ENCODE peak calls at places on chromosomes 3 and 15, in nine cellular contexts. One of them, this sample, is unnamed.

GRCh38 chr3:139332092-139332491 is 11.7 kb upstream of the MRPS22 start:
- DNase-seq in suprapubic skin: no peak
- DNase-seq in left lung: no peak
- DNase-seq in HCT116: no peak
- DNase-seq in OCI-LY7: no peak
- DNase-seq in mesenchymal stem cell: no peak
- DNase-seq in substantia nigra: no peak
- DNase-seq in thoracic aorta: no peak
- DNase-seq in stomach: no peak
- DNase-seq in this sample: no peak

GRCh38 chr3:113223831-113224240 is 12.5 kb downstream of the BOC start:
- DNase-seq in suprapubic skin: no peak
- DNase-seq in left lung: no peak
- DNase-seq in HCT116: no peak
- DNase-seq in OCI-LY7: no peak
- DNase-seq in mesenchymal stem cell: no peak
- DNase-seq in substantia nigra: no peak
- DNase-seq in thoracic aorta: no peak
- DNase-seq in stomach: no peak
- DNase-seq in this sample: no peak

GRCh38 chr15:82852906-82853635 is 43.6 kb downstream of the WHAMM start:
- DNase-seq in suprapubic skin: no peak
- DNase-seq in left lung: no peak
- DNase-seq in HCT116: no peak
- DNase-seq in OCI-LY7: no peak
- DNase-seq in mesenchymal stem cell: no peak
- DNase-seq in substantia nigra: no peak
- DNase-seq in thoracic aorta: no peak
- DNase-seq in stomach: peak
- DNase-seq in this sample: no peak

GRCh38 chr3:122977645-122978466 is 49.7 kb downstream of the SEMA5B start:
- DNase-seq in suprapubic skin: no peak
- DNase-seq in left lung: peak
- DNase-seq in HCT116: no peak
- DNase-seq in OCI-LY7: no peak
- DNase-seq in mesenchymal stem cell: peak
- DNase-seq in substantia nigra: no peak
- DNase-seq in thoracic aorta: peak
- DNase-seq in stomach: no peak
- DNase-seq in this sample: no peak

GRCh38 chr15:88542342-88542733 is 4.1 kb downstream of the DET1 start:
- DNase-seq in suprapubic skin: no peak
- DNase-seq in left lung: no peak
- DNase-seq in HCT116: no peak
- DNase-seq in OCI-LY7: no peak
- DNase-seq in mesenchymal stem cell: peak
- DNase-seq in substantia nigra: no peak
- DNase-seq in thoracic aorta: no peak
- DNase-seq in stomach: no peak
- DNase-seq in this sample: no peak

GRCh38 chr3:37149246-37149645 is 25.1 kb downstream of the LRRFIP2 start:
- DNase-seq in suprapubic skin: no peak
- DNase-seq in left lung: peak
- DNase-seq in HCT116: no peak
- DNase-seq in OCI-LY7: no peak
- DNase-seq in mesenchymal stem cell: no peak
- DNase-seq in substantia nigra: no peak
- DNase-seq in thoracic aorta: no peak
- DNase-seq in stomach: no peak
- DNase-seq in this sample: no peak

GRCh38 chr3:138089091-138089490 is 26.3 kb downstream of the DZIP1L start:
- DNase-seq in suprapubic skin: no peak
- DNase-seq in left lung: no peak
- DNase-seq in HCT116: no peak
- DNase-seq in OCI-LY7: no peak
- DNase-seq in mesenchymal stem cell: no peak
- DNase-seq in substantia nigra: no peak
- DNase-seq in thoracic aorta: no peak
- DNase-seq in stomach: no peak
- DNase-seq in this sample: peak

GRCh38 chr3:1082024-1082633 is 10.7 kb upstream of the CNTN6 start:
- DNase-seq in suprapubic skin: no peak
- DNase-seq in left lung: no peak
- DNase-seq in HCT116: no peak
- DNase-seq in OCI-LY7: peak
- DNase-seq in mesenchymal stem cell: peak
- DNase-seq in substantia nigra: peak
- DNase-seq in thoracic aorta: no peak
- DNase-seq in stomach: peak
- DNase-seq in this sample: no peak

GRCh38 chr15:87604857-87605446 is 651.6 kb downstream of the NTRK3 start:
- DNase-seq in suprapubic skin: no peak
- DNase-seq in left lung: no peak
- DNase-seq in HCT116: no peak
- DNase-seq in OCI-LY7: peak
- DNase-seq in mesenchymal stem cell: no peak
- DNase-seq in substantia nigra: no peak
- DNase-seq in thoracic aorta: no peak
- DNase-seq in stomach: no peak
- DNase-seq in this sample: no peak

GRCh38 chr3:134370611-134371451 is 3.4 kb downstream of the AMOTL2 start:
- DNase-seq in suprapubic skin: no peak
- DNase-seq in left lung: no peak
- DNase-seq in HCT116: no peak
- DNase-seq in OCI-LY7: no peak
- DNase-seq in mesenchymal stem cell: no peak
- DNase-seq in substantia nigra: no peak
- DNase-seq in thoracic aorta: no peak
- DNase-seq in stomach: no peak
- DNase-seq in this sample: no peak

GRCh38 chr3:19256313-19256712 is 108.0 kb downstream of the KCNH8 start:
- DNase-seq in suprapubic skin: no peak
- DNase-seq in left lung: no peak
- DNase-seq in HCT116: no peak
- DNase-seq in OCI-LY7: no peak
- DNase-seq in mesenchymal stem cell: no peak
- DNase-seq in substantia nigra: no peak
- DNase-seq in thoracic aorta: no peak
- DNase-seq in stomach: no peak
- DNase-seq in this sample: no peak

GRCh38 chr15:80557441-80558234 is 137.5 kb upstream of the ABHD17C start:
- DNase-seq in suprapubic skin: no peak
- DNase-seq in left lung: no peak
- DNase-seq in HCT116: no peak
- DNase-seq in OCI-LY7: no peak
- DNase-seq in mesenchymal stem cell: no peak
- DNase-seq in substantia nigra: no peak
- DNase-seq in thoracic aorta: no peak
- DNase-seq in stomach: no peak
- DNase-seq in this sample: no peak

GRCh38 chr3:106124818-106125217 is 256.0 kb upstream of the CBLB start:
- DNase-seq in suprapubic skin: no peak
- DNase-seq in left lung: no peak
- DNase-seq in HCT116: no peak
- DNase-seq in OCI-LY7: no peak
- DNase-seq in mesenchymal stem cell: no peak
- DNase-seq in substantia nigra: no peak
- DNase-seq in thoracic aorta: no peak
- DNase-seq in stomach: no peak
- DNase-seq in this sample: no peak

DNA sequence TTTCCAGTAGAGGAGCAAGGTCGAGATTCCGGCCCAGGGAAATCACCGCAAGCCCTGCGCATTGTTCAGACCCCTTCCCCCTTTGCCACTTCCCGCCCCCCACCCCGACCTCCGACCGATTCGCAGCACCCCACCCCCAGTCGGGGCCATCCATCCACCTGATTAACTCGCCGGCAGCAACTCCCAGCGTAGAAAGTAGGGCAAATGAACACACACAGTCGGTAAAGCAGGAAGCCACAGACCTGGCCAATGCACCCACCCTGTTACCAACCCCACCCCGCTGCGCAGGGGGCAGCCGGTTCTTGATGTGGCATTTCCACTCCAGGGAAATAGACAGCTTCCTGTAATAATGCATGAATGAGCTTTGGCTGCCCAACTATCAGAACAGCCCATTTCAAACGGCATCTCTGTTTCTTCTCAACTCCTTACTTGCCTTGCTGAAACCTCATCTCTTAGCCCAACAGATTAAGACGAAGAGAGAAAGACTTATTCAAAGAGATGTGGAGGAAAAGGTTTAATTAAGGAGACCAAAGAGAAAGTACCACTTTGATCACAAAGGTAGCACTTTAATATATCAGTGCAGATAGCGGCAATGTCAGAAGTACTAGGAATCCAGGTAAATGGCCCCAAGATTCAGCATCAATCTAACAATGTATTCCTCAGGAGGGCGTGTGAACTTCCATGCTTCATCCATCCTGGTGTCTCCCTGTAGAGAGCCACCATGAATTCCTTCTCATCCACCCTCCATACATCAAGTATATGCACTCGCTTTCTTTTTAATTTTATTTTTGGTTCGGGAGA is 1.9 kb downstream of the TNIK start:
- DNase-seq in suprapubic skin: no peak
- DNase-seq in left lung: no peak
- DNase-seq in HCT116: no peak
- DNase-seq in OCI-LY7: no peak
- DNase-seq in mesenchymal stem cell: peak
- DNase-seq in substantia nigra: peak
- DNase-seq in thoracic aorta: no peak
- DNase-seq in stomach: peak
- DNase-seq in this sample: no peak
- H3K27ac ChIP-seq in suprapubic skin: no peak
- H3K27ac ChIP-seq in left lung: no peak
- H3K27ac ChIP-seq in HCT116: no peak
- H3K27ac ChIP-seq in OCI-LY7: no peak
- H3K27ac ChIP-seq in mesenchymal stem cell: no peak
- H3K27ac ChIP-seq in substantia nigra: peak
- H3K27ac ChIP-seq in thoracic aorta: no peak
- H3K27ac ChIP-seq in stomach: peak
- H3K27ac ChIP-seq in this sample: no peak

GRCh38 chr15:38588672-38589071 is 24.1 kb upstream of the RASGRP1 start:
- DNase-seq in suprapubic skin: no peak
- DNase-seq in left lung: no peak
- DNase-seq in HCT116: no peak
- DNase-seq in OCI-LY7: no peak
- DNase-seq in mesenchymal stem cell: no peak
- DNase-seq in substantia nigra: no peak
- DNase-seq in thoracic aorta: no peak
- DNase-seq in stomach: no peak
- DNase-seq in this sample: no peak

GRCh38 chr15:38589502-38589901 is 24.9 kb upstream of the RASGRP1 start:
- DNase-seq in suprapubic skin: no peak
- DNase-seq in left lung: peak
- DNase-seq in HCT116: no peak
- DNase-seq in OCI-LY7: no peak
- DNase-seq in mesenchymal stem cell: peak
- DNase-seq in substantia nigra: no peak
- DNase-seq in thoracic aorta: no peak
- DNase-seq in stomach: no peak
- DNase-seq in this sample: peak

DNA sequence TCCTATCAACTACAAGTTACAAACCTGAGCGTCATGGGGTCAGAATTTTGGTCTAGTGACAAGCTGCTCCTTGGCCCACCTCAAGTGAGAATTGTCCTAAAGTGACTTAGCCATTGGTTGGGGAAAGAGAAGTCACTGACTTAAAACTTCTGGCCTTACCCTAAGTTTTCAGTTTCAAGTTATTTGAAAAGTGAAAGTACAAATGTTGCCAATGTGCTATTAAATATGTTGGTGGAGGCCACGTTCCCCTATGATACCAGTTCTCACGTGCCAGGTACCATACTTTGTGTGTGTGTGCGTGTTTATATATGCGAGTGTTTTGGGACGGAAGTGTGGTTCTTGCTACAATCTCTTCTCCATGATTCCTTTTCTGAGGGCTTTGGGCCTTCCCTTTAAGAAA is 22.6 kb upstream of the RASGRP1 start:
- DNase-seq in suprapubic skin: no peak
- DNase-seq in left lung: no peak
- DNase-seq in HCT116: no peak
- DNase-seq in OCI-LY7: no peak
- DNase-seq in mesenchymal stem cell: no peak
- DNase-seq in substantia nigra: no peak
- DNase-seq in thoracic aorta: no peak
- DNase-seq in stomach: no peak
- DNase-seq in this sample: no peak
- H3K27ac ChIP-seq in suprapubic skin: no peak
- H3K27ac ChIP-seq in left lung: no peak
- H3K27ac ChIP-seq in HCT116: no peak
- H3K27ac ChIP-seq in OCI-LY7: no peak
- H3K27ac ChIP-seq in mesenchymal stem cell: no peak
- H3K27ac ChIP-seq in substantia nigra: no peak
- H3K27ac ChIP-seq in thoracic aorta: no peak
- H3K27ac ChIP-seq in stomach: no peak
- H3K27ac ChIP-seq in this sample: no peak

GRCh38 chr15:31344266-31344665 is 17.6 kb downstream of the KLF13 start:
- DNase-seq in suprapubic skin: no peak
- DNase-seq in left lung: peak
- DNase-seq in HCT116: no peak
- DNase-seq in OCI-LY7: no peak
- DNase-seq in mesenchymal stem cell: no peak
- DNase-seq in substantia nigra: no peak
- DNase-seq in thoracic aorta: no peak
- DNase-seq in stomach: no peak
- DNase-seq in this sample: no peak
- H3K27ac ChIP-seq in suprapubic skin: peak
- H3K27ac ChIP-seq in left lung: peak
- H3K27ac ChIP-seq in HCT116: no peak
- H3K27ac ChIP-seq in OCI-LY7: peak
- H3K27ac ChIP-seq in mesenchymal stem cell: no peak
- H3K27ac ChIP-seq in substantia nigra: peak
- H3K27ac ChIP-seq in thoracic aorta: peak
- H3K27ac ChIP-seq in stomach: peak
- H3K27ac ChIP-seq in this sample: no peak

GRCh38 chr3:52188586-52189404 is 9.2 kb upstream of the ALAS1 start:
- DNase-seq in suprapubic skin: no peak
- DNase-seq in left lung: no peak
- DNase-seq in HCT116: no peak
- DNase-seq in OCI-LY7: no peak
- DNase-seq in mesenchymal stem cell: no peak
- DNase-seq in substantia nigra: no peak
- DNase-seq in thoracic aorta: no peak
- DNase-seq in stomach: peak
- DNase-seq in this sample: no peak

GRCh38 chr3:52187576-52187975 is 10.4 kb upstream of the ALAS1 start:
- DNase-seq in suprapubic skin: no peak
- DNase-seq in left lung: no peak
- DNase-seq in HCT116: no peak
- DNase-seq in OCI-LY7: no peak
- DNase-seq in mesenchymal stem cell: no peak
- DNase-seq in substantia nigra: no peak
- DNase-seq in thoracic aorta: no peak
- DNase-seq in stomach: no peak
- DNase-seq in this sample: no peak

GRCh38 chr3:52191663-52192062 is 6.3 kb upstream of the ALAS1 start:
- DNase-seq in suprapubic skin: no peak
- DNase-seq in left lung: no peak
- DNase-seq in HCT116: no peak
- DNase-seq in OCI-LY7: no peak
- DNase-seq in mesenchymal stem cell: no peak
- DNase-seq in substantia nigra: no peak
- DNase-seq in thoracic aorta: no peak
- DNase-seq in stomach: no peak
- DNase-seq in this sample: no peak

GRCh38 chr3:52193059-52193458 is 4.9 kb upstream of the ALAS1 start:
- DNase-seq in suprapubic skin: no peak
- DNase-seq in left lung: no peak
- DNase-seq in HCT116: no peak
- DNase-seq in OCI-LY7: no peak
- DNase-seq in mesenchymal stem cell: peak
- DNase-seq in substantia nigra: peak
- DNase-seq in thoracic aorta: no peak
- DNase-seq in stomach: no peak
- DNase-seq in this sample: no peak

GRCh38 chr3:52190294-52190841 is 7.6 kb upstream of the ALAS1 start:
- DNase-seq in suprapubic skin: no peak
- DNase-seq in left lung: peak
- DNase-seq in HCT116: no peak
- DNase-seq in OCI-LY7: no peak
- DNase-seq in mesenchymal stem cell: peak
- DNase-seq in substantia nigra: no peak
- DNase-seq in thoracic aorta: no peak
- DNase-seq in stomach: peak
- DNase-seq in this sample: no peak
- H3K27ac ChIP-seq in suprapubic skin: peak
- H3K27ac ChIP-seq in left lung: peak
- H3K27ac ChIP-seq in HCT116: no peak
- H3K27ac ChIP-seq in OCI-LY7: no peak
- H3K27ac ChIP-seq in mesenchymal stem cell: no peak
- H3K27ac ChIP-seq in substantia nigra: no peak
- H3K27ac ChIP-seq in thoracic aorta: peak
- H3K27ac ChIP-seq in stomach: peak
- H3K27ac ChIP-seq in this sample: no peak